ENCODE peak calls at places on chromosomes 6 and 20, in eight cellular contexts. B is cardiac muscle cell, F is breast epithelium, D is IMR-90, M is fibroblast of lung, J is heart right ventricle, P is ovary, G is lower lobe of right lung. H is an unnamed sample.

GRCh38 chr20:58553841-58554240 is 38.6 kb upstream of the APCDD1L start:
- DNase-seq in B (no peak), F (peak), D (peak), M (peak), J (no peak), P (peak), G (no peak), H (peak)

GRCh38 chr6:28747083-28747630 is 176.6 kb downstream of the TRIM27 start:
- DNase-seq in B (no peak), F (no peak), D (no peak), M (no peak), J (no peak), P (no peak), G (no peak), H (no peak)

GRCh38 chr6:132198040-132198439 is 203.2 kb downstream of the MOXD1 start:
- DNase-seq in B (no peak), F (no peak), D (no peak), M (peak), J (no peak), P (no peak), G (no peak), H (peak)

GRCh38 chr6:56933650-56934049 is 21.3 kb upstream of the BEND6 start:
- DNase-seq in B (no peak), F (no peak), D (no peak), M (peak), J (no peak), P (no peak), G (no peak), H (no peak)

GRCh38 chr6:3843379-3844096 is 5.6 kb upstream of the FAM50B start:
- DNase-seq in B (no peak), F (no peak), D (no peak), M (peak), J (no peak), P (no peak), G (no peak), H (no peak)

GRCh38 chr6:9208956-9209355 is 773.6 kb upstream of the SLC35B3 start:
- DNase-seq in B (no peak), F (no peak), D (no peak), M (no peak), J (no peak), P (no peak), G (no peak), H (no peak)

GRCh38 chr20:31605902-31606677 is 1.0 kb downstream of the ID1 start:
- DNase-seq in B (peak), F (no peak), D (no peak), M (peak), J (peak), P (peak), G (peak), H (peak)

GRCh38 chr20:33443006-33443511 is 504 bp downstream of the SNTA1 start:
- DNase-seq in B (peak), F (no peak), D (no peak), M (no peak), J (peak), P (peak), G (no peak), H (no peak)

GRCh38 chr6:75113446-75113845 is 92.4 kb downstream of the COL12A1 start:
- DNase-seq in B (no peak), F (no peak), D (peak), M (peak), J (no peak), P (no peak), G (no peak), H (peak)

GRCh38 chr6:7332090-7332745 is 19.2 kb upstream of the SSR1 start:
- DNase-seq in B (no peak), F (no peak), D (no peak), M (no peak), J (no peak), P (no peak), G (no peak), H (no peak)

GRCh38 chr6:107822154-107823046 is 1.7 kb downstream of the SCML4 start:
- DNase-seq in B (no peak), F (no peak), D (no peak), M (no peak), J (no peak), P (peak), G (no peak), H (peak)

GRCh38 chr6:44263357-44264100 is 1.8 kb downstream of the NFKBIE start:
- DNase-seq in B (no peak), F (no peak), D (peak), M (peak), J (no peak), P (no peak), G (no peak), H (peak)

GRCh38 chr20:384723-385122 is 4.2 kb downstream of the TRIB3 start:
- DNase-seq in B (no peak), F (no peak), D (no peak), M (no peak), J (no peak), P (no peak), G (no peak), H (no peak)

GRCh38 chr20:46299078-46299477 is 9.2 kb downstream of the CDH22 start:
- DNase-seq in B (no peak), F (no peak), D (no peak), M (no peak), J (no peak), P (no peak), G (no peak), H (no peak)

GRCh38 chr20:62804021-62804631 is 509 bp upstream of the OGFR start:
- DNase-seq in B (no peak), F (no peak), D (no peak), M (no peak), J (no peak), P (no peak), G (no peak), H (no peak)

GRCh38 chr6:33856655-33857054 is 52.9 kb upstream of the MLN start:
- DNase-seq in B (no peak), F (no peak), D (no peak), M (no peak), J (no peak), P (no peak), G (no peak), H (no peak)

GRCh38 chr6:143449731-143450452 is 603 bp downstream of the ADAT2 start:
- DNase-seq in B (peak), F (no peak), D (peak), M (peak), J (no peak), P (no peak), G (no peak), H (peak)

GRCh38 chr20:23626040-23626620 is 11.6 kb downstream of the CST3 start:
- DNase-seq in B (no peak), F (no peak), D (no peak), M (no peak), J (no peak), P (no peak), G (no peak), H (peak)

GRCh38 chr6:123715243-123715863 is 78.6 kb upstream of the TRDN start:
- DNase-seq in B (peak), F (no peak), D (no peak), M (peak), J (no peak), P (no peak), G (no peak), H (peak)

GRCh38 chr20:37879843-37880242 is 23.1 kb upstream of the VSTM2L start:
- DNase-seq in B (no peak), F (no peak), D (no peak), M (no peak), J (no peak), P (no peak), G (no peak), H (no peak)

GRCh38 chr6:110514818-110515217 is 38.4 kb upstream of the SLC22A16 start:
- DNase-seq in B (no peak), F (no peak), D (no peak), M (no peak), J (no peak), P (no peak), G (no peak), H (no peak)

GRCh38 chr6:43698584-43699349 is 11.2 kb upstream of the MRPS18A start:
- DNase-seq in B (peak), F (no peak), D (peak), M (no peak), J (peak), P (peak), G (peak), H (peak)

GRCh38 chr6:66198062-66198624 is 491.1 kb upstream of the EYS start:
- DNase-seq in B (no peak), F (no peak), D (no peak), M (no peak), J (no peak), P (no peak), G (no peak), H (no peak)

GRCh38 chr6:568954-569523 is 87.9 kb downstream of the HUS1B start:
- DNase-seq in B (no peak), F (no peak), D (no peak), M (no peak), J (no peak), P (no peak), G (no peak), H (no peak)

GRCh38 chr20:20211274-20211987 is 156.5 kb upstream of the INSM1 start:
- DNase-seq in B (no peak), F (no peak), D (no peak), M (no peak), J (no peak), P (no peak), G (no peak), H (no peak)

GRCh38 chr6:87706187-87706966 is 4.3 kb upstream of the AKIRIN2 start:
- DNase-seq in B (no peak), F (no peak), D (peak), M (peak), J (no peak), P (no peak), G (no peak), H (peak)

GRCh38 chr6:166999145-166999844 is at the start of gene CEP43:
- DNase-seq in B (peak), F (peak), D (peak), M (peak), J (peak), P (peak), G (peak), H (peak)

GRCh38 chr6:134535831-134536230 is 217.9 kb upstream of the SGK1 start:
- DNase-seq in B (no peak), F (no peak), D (peak), M (peak), J (no peak), P (no peak), G (no peak), H (no peak)

GRCh38 chr6:37538107-37538506 is 38.4 kb upstream of the CCDC167 start:
- DNase-seq in B (no peak), F (no peak), D (no peak), M (no peak), J (no peak), P (no peak), G (no peak), H (no peak)

GRCh38 chr6:125749864-125750691 is 646 bp downstream of the HEY2 start:
- DNase-seq in B (peak), F (no peak), D (no peak), M (no peak), J (peak), P (no peak), G (no peak), H (no peak)

GRCh38 chr20:4559106-4559505 is 162.6 kb upstream of the PRND start:
- DNase-seq in B (no peak), F (no peak), D (peak), M (no peak), J (no peak), P (no peak), G (no peak), H (no peak)

GRCh38 chr6:14932485-14933178 is 313.2 kb upstream of the JARID2 start:
- DNase-seq in B (peak), F (peak), D (no peak), M (no peak), J (no peak), P (no peak), G (no peak), H (no peak)

GRCh38 chr20:57400262-57400701 is 9.1 kb downstream of the RBM38 start:
- DNase-seq in B (no peak), F (no peak), D (no peak), M (no peak), J (no peak), P (no peak), G (no peak), H (no peak)

GRCh38 chr6:148343028-148343374 is 363 bp downstream of the SASH1 start:
- DNase-seq in B (no peak), F (peak), D (no peak), M (no peak), J (no peak), P (no peak), G (no peak), H (no peak)

GRCh38 chr6:82182756-82183155 is 64.8 kb downstream of the IBTK start:
- DNase-seq in B (no peak), F (no peak), D (peak), M (peak), J (no peak), P (no peak), G (no peak), H (peak)

GRCh38 chr20:64079273-64080012 is at the start of gene RGS19:
- DNase-seq in B (peak), F (peak), D (peak), M (peak), J (peak), P (peak), G (peak), H (peak)

GRCh38 chr6:22413681-22414305 is 117.0 kb upstream of the PRL start:
- DNase-seq in B (no peak), F (no peak), D (peak), M (peak), J (no peak), P (no peak), G (no peak), H (peak)
- TF ChIP-seq CTCF in B (peak), F (no peak), D (peak), M (peak), J (no peak), P (no peak), G (no peak), H (peak)

DNA sequence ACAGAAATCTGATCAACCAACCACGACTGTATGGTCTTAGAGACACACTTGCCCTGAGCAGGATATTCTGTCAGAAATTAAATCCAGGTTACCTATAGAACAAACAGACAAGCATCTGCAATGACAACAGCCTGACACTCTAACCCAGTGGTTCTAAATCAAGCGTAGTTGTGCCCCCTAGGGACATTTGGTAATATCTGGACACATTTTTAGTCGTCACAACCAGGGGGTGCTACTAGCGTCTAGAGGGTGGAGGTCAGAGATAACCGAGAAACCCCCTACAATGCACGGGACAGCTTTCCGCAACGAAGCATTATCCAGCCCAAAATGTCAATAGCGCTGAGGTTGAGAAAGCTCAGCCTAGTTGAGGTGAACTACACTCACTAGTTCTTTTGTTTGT is 32.3 kb downstream of the ID4 start:
- DNase-seq in B (no peak), F (no peak), D (no peak), M (no peak), J (no peak), P (no peak), G (no peak), H (no peak)
- TF ChIP-seq CTCF in B (no peak), F (no peak), D (no peak), M (no peak), J (no peak), P (no peak), G (no peak), H (no peak)

GRCh38 chr6:159831373-159831679 is 31.2 kb downstream of the PNLDC1 start:
- DNase-seq in B (no peak), F (no peak), D (no peak), M (no peak), J (no peak), P (no peak), G (peak), H (no peak)

GRCh38 chr6:159833997-159834601 is 34.0 kb downstream of the PNLDC1 start:
- DNase-seq in B (no peak), F (no peak), D (no peak), M (no peak), J (no peak), P (no peak), G (peak), H (no peak)

GRCh38 chr6:159833556-159833955 is 33.5 kb downstream of the PNLDC1 start:
- DNase-seq in B (no peak), F (no peak), D (peak), M (peak), J (no peak), P (no peak), G (no peak), H (peak)

GRCh38 chr6:159830481-159831372 is 30.7 kb downstream of the PNLDC1 start:
- DNase-seq in B (no peak), F (no peak), D (no peak), M (no peak), J (no peak), P (no peak), G (no peak), H (no peak)

GRCh38 chr6:159832941-159833340 is 32.9 kb downstream of the PNLDC1 start:
- DNase-seq in B (no peak), F (no peak), D (no peak), M (no peak), J (no peak), P (no peak), G (no peak), H (no peak)
- TF ChIP-seq CTCF in B (no peak), F (no peak), D (no peak), M (no peak), J (no peak), P (no peak), G (no peak), H (no peak)

GRCh38 chr20:44703956-44704488 is 11.1 kb upstream of the CCN5 start:
- DNase-seq in B (no peak), F (no peak), D (no peak), M (no peak), J (no peak), P (peak), G (no peak), H (no peak)
- TF ChIP-seq CTCF in B (no peak), F (no peak), D (no peak), M (no peak), J (no peak), P (no peak), G (no peak), H (no peak)

GRCh38 chr20:51339721-51340450 is 202.6 kb downstream of the NFATC2 start:
- DNase-seq in B (no peak), F (no peak), D (no peak), M (peak), J (no peak), P (no peak), G (no peak), H (no peak)
- TF ChIP-seq CTCF in B (no peak), F (no peak), D (no peak), M (no peak), J (no peak), P (no peak), G (no peak), H (no peak)

GRCh38 chr6:12296604-12297003 is 6.4 kb downstream of the EDN1 start:
- DNase-seq in B (no peak), F (no peak), D (no peak), M (no peak), J (no peak), P (no peak), G (no peak), H (no peak)

GRCh38 chr6:12294851-12295536 is 4.8 kb downstream of the EDN1 start:
- DNase-seq in B (no peak), F (no peak), D (no peak), M (no peak), J (no peak), P (no peak), G (no peak), H (no peak)

GRCh38 chr6:12293931-12294800 is 4.0 kb downstream of the EDN1 start:
- DNase-seq in B (no peak), F (peak), D (no peak), M (no peak), J (no peak), P (no peak), G (no peak), H (no peak)

GRCh38 chr6:12296255-12296573 is 6.1 kb downstream of the EDN1 start:
- DNase-seq in B (no peak), F (no peak), D (peak), M (peak), J (no peak), P (no peak), G (no peak), H (peak)

DNA sequence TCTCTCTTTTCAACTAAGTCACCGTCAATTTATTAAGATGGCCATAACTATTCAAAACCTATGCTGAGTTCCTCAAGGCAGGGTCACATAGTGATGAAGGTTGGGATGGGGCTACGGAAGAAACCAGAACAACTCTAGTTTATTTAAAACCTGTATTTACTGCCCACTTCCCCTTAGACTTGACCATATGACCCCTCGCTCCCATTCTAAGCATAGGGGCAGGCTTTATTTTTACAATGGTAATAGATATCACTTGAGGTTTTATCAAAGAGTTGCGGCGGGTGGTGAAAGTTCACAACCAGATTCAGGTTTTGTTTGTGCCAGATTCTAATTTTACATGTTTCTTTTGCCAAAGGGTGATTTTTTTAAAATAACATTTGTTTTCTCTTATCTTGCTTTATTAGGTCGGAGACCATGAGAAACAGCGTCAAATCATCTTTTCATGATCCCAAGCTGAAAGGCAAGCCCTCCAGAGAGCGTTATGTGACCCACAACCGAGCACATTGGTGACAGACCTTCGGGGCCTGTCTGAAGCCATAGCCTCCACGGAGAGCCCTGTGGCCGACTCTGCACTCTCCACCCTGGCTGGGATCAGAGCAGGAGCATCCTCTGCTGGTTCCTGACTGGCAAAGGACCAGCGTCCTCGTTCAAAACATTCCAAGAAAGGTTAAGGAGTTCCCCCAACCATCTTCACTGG is 5.5 kb downstream of the EDN1 start:
- DNase-seq in B (no peak), F (no peak), D (no peak), M (no peak), J (no peak), P (no peak), G (no peak), H (no peak)
- TF ChIP-seq CTCF in B (no peak), F (no peak), D (no peak), M (no peak), J (no peak), P (no peak), G (no peak), H (no peak)

H was measured in choroid plexus epithelial cell.